ENCODE peak calls at places on chromosomes 12 and 14, in seven cellular contexts. L is K562; B is fibroblast of mammary gland; T is cardiac fibroblast; U is CD4-positive, alpha-beta T cell; E is progenitor cell of endocrine pancreas; I is natural killer cell. G is an unnamed sample.

GRCh38 chr12:75945581-75945980 is 86.0 kb downstream of the PHLDA1 start:
- DNase-seq in L (no peak), U (no peak), I (no peak), B (no peak), E (no peak), T (no peak), G (no peak)

GRCh38 chr12:94235894-94236293 is 87.5 kb downstream of the PLXNC1 start:
- DNase-seq in T (no peak), E (no peak), U (no peak), I (no peak), L (no peak), B (no peak), G (no peak)

GRCh38 chr14:68609012-68609411 is 183.9 kb downstream of the ZFP36L1 start:
- DNase-seq in B (no peak), L (no peak), T (no peak), U (no peak), I (no peak), E (no peak), G (no peak)

GRCh38 chr14:105529506-105530445 is 3.4 kb downstream of the TMEM121 start:
- DNase-seq in I (no peak), E (no peak), U (peak; percentile 28), B (no peak), T (no peak), L (no peak), G (no peak)

GRCh38 chr14:34081576-34082136 is 130.8 kb upstream of the EGLN3 start:
- DNase-seq in B (peak; percentile 68), I (no peak), T (peak; percentile 37), L (peak; percentile 27), U (no peak), E (no peak), G (no peak)

GRCh38 chr14:51369814-51370213 is 129.8 kb downstream of the TMX1 start:
- DNase-seq in L (peak; percentile 11), E (no peak), B (peak; percentile 30), U (no peak), I (no peak), T (no peak), G (peak; percentile 5)

GRCh38 chr12:123453165-123453564 is 4.8 kb upstream of the SNRNP35 start:
- DNase-seq in B (no peak), I (no peak), U (no peak), E (no peak), L (no peak), T (no peak), G (no peak)

GRCh38 chr12:97127061-97127460 is 220.0 kb downstream of the NEDD1 start:
- DNase-seq in E (no peak), I (no peak), B (no peak), L (no peak), U (no peak), T (no peak), G (no peak)

GRCh38 chr12:99915251-99916082 is 69.3 kb downstream of the ANKS1B start:
- DNase-seq in U (no peak), T (peak; percentile 17), B (peak; percentile 80), I (no peak), L (no peak), E (no peak), G (no peak)

GRCh38 chr12:9615420-9616135 is 7.9 kb upstream of the KLRB1 start:
- DNase-seq in B (no peak), L (no peak), I (no peak), T (no peak), E (no peak), U (no peak), G (no peak)

GRCh38 chr12:104859144-104859543 is 98.9 kb downstream of the SLC41A2 start:
- DNase-seq in E (no peak), U (no peak), T (no peak), L (no peak), B (peak; percentile 77), I (no peak), G (no peak)

GRCh38 chr14:51182166-51182565 is 57.9 kb upstream of the TMX1 start:
- DNase-seq in T (peak; percentile 66), I (no peak), B (peak; percentile 67), E (no peak), U (no peak), L (no peak), G (no peak)

GRCh38 chr14:88249266-88249665 is 73.8 kb downstream of the KCNK10 start:
- DNase-seq in I (no peak), T (no peak), L (no peak), E (no peak), U (no peak), B (no peak), G (no peak)

GRCh38 chr12:45336762-45337596 is 121.1 kb downstream of the ANO6 start:
- DNase-seq in U (no peak), B (peak; percentile 89), T (peak; percentile 63), E (no peak), L (peak; percentile 78), I (no peak), G (no peak)

GRCh38 chr12:120586216-120586615 is 5.0 kb upstream of the POP5 start:
- DNase-seq in T (no peak), E (no peak), B (no peak), L (no peak), I (no peak), U (no peak), G (no peak)

GRCh38 chr12:118022728-118023109 is 6.2 kb downstream of the RFC5 start:
- DNase-seq in U (no peak), T (no peak), I (no peak), E (no peak), L (no peak), B (no peak), G (no peak)
- TF ChIP-seq CTCF in U (no peak), T (no peak), I (no peak), E (no peak), L (no peak), B (no peak), G (no peak)

GRCh38 chr12:110998165-110998564 is 77.8 kb upstream of the MYL2 start:
- DNase-seq in B (peak; percentile 8), U (no peak), E (no peak), T (no peak), L (no peak), I (no peak), G (no peak)
- TF ChIP-seq CTCF in B (no peak), U (no peak), E (no peak), T (no peak), L (no peak), I (no peak), G (no peak)

GRCh38 chr12:59596232-59597143 is 659 bp downstream of the SLC16A7 start:
- DNase-seq in B (peak; percentile 77), L (no peak), U (peak; percentile 64), E (peak; percentile 52), I (peak; percentile 79), T (peak; percentile 85), G (peak; percentile 72)
- TF ChIP-seq CTCF in B (no peak), L (no peak), U (no peak), E (no peak), I (no peak), T (no peak), G (no peak)

GRCh38 chr14:58408681-58409080 is 13.0 kb downstream of the TOMM20L start:
- DNase-seq in T (no peak), B (no peak), L (no peak), U (no peak), E (no peak), I (no peak), G (no peak)
- TF ChIP-seq CTCF in T (no peak), B (no peak), L (no peak), U (no peak), E (no peak), I (no peak), G (no peak)

GRCh38 chr12:59780605-59781135 is 184.8 kb downstream of the SLC16A7 start:
- DNase-seq in B (peak; percentile 69), E (no peak), L (no peak), T (peak; percentile 72), U (no peak), I (no peak), G (peak; percentile 8)
- TF ChIP-seq CTCF in B (peak; percentile 66), E (peak; percentile 41), L (no peak), T (peak; percentile 63), U (peak; percentile 17), I (no peak), G (no peak)

DNA sequence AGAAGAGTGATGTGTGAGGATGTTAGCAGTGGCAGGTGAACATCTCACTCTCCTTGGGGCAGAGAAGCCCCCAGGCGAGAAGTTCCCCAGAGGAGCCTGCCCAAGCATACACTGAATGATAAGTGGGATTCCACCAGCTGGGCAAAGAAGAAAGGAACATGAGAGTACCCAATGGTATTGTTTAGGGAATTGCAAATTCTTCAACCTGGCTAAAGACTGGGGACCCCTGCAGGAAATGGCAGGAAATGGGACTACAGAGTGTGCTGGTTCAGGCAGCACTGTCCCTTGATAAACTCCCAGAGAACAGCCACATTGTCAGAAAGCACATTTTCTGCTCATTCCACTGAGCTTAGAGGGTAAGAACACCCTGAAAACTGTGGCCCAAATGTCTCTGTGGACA is 121.3 kb downstream of the RPS29 start:
- DNase-seq in I (no peak), E (no peak), B (peak; percentile 3), T (no peak), U (no peak), L (peak; percentile 16), G (peak; percentile 11)
- TF ChIP-seq CTCF in I (no peak), E (peak; percentile 37), B (peak; percentile 24), T (peak; percentile 25), U (no peak), L (peak; percentile 29), G (no peak)

DNA sequence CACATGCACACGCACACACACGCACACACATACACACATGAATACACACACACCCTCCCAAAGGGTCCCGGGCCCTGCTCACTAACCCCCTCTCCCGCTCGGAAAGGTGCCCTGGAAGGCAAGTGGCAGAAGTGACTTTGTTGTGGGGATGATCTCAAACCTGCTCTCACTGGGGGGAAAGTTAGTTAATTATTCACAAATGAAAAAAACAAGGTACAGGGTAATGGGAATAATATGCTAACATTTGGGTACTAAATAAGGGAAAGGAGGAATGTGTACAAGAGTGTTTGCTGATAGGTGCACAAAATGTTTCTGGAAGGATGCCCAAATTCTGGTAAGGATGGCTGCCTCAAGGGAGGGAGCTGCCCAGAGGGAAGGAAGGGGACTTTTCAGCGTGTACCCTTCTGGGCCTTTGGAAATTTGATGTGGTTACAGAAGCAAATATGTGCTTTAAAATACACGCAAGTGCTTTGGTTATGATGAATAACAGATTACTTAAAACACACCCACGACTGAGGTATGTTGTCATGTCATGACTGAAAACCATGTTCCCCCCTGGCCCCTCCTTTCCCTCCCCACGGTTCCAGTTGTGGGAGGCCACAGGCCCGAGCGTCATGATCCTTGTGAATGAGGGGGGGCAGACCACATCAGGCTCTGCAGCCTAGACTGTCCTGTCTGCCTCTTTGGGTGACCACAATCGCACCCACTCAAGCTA is 43.3 kb upstream of the PLEKHG6 start:
- DNase-seq in B (peak; percentile 45), I (no peak), E (no peak), L (no peak), U (no peak), T (peak; percentile 44), G (no peak)
- TF ChIP-seq CTCF in B (no peak), I (no peak), E (no peak), L (no peak), U (no peak), T (no peak), G (no peak)

GRCh38 chr14:74549588-74549987 is 56.0 kb downstream of the ISCA2 start:
- DNase-seq in E (no peak), T (peak; percentile 31), L (no peak), I (no peak), B (peak; percentile 22), U (no peak), G (no peak)
- TF ChIP-seq CTCF in E (peak; percentile 20), T (peak; percentile 49), L (no peak), I (no peak), B (peak; percentile 40), U (no peak), G (no peak)

G was measured in endothelial cell.